ENCODE peak calls at places on chromosome 9, in eight cellular contexts. J is GM12878, A is esophagus squamous epithelium, V is lower leg skin, S is ovary, D is suprapubic skin, F is Peyer's patch, C is A549. X is an unnamed sample.

GRCh38 chr9:8783999-8784398 is 984.4 kb upstream of the DMAC1 start:
- DNase-seq in S (no peak), C (no peak), A (no peak), V (no peak), F (no peak), J (no peak), D (no peak), X (no peak)

GRCh38 chr9:129430940-129431693 is 189.8 kb downstream of the C9orf50 start:
- DNase-seq in V (no peak), F (no peak), C (no peak), J (no peak), S (no peak), A (no peak), D (no peak), X (no peak)

GRCh38 chr9:125744616-125745387 is 2.4 kb upstream of the PBX3 start:
- DNase-seq in D (no peak), F (no peak), V (peak), J (no peak), S (no peak), C (no peak), A (no peak), X (peak)

GRCh38 chr9:112789493-112789892 is 38.9 kb downstream of the SNX30 start:
- DNase-seq in A (no peak), V (no peak), D (no peak), F (no peak), J (no peak), S (no peak), C (no peak), X (no peak)

GRCh38 chr9:93068956-93069355 is 10.5 kb downstream of the SUSD3 start:
- DNase-seq in V (no peak), F (no peak), D (no peak), J (no peak), S (no peak), A (no peak), C (no peak), X (no peak)

GRCh38 chr9:33814816-33815215 is 2.1 kb upstream of the UBE2R2 start:
- DNase-seq in D (no peak), F (no peak), V (no peak), S (no peak), C (no peak), A (no peak), J (no peak), X (no peak)

GRCh38 chr9:22238809-22239684 is 207.6 kb upstream of the DMRTA1 start:
- DNase-seq in C (peak), J (no peak), S (no peak), F (no peak), D (no peak), V (no peak), A (no peak), X (no peak)

GRCh38 chr9:107243757-107244156 is 39.3 kb upstream of the RAD23B start:
- DNase-seq in J (no peak), V (no peak), D (no peak), C (no peak), F (no peak), S (no peak), A (no peak), X (peak)

GRCh38 chr9:4228142-4228541 is 71.7 kb downstream of the GLIS3 start:
- DNase-seq in V (no peak), J (no peak), F (no peak), C (no peak), S (no peak), A (no peak), D (no peak), X (no peak)

GRCh38 chr9:6214451-6214850 is 1.2 kb upstream of the IL33 start:
- DNase-seq in S (no peak), J (no peak), V (no peak), C (no peak), F (no peak), A (no peak), D (no peak), X (no peak)

GRCh38 chr9:33198163-33198562 is 31.0 kb upstream of the B4GALT1 start:
- DNase-seq in S (no peak), D (no peak), J (no peak), A (no peak), V (peak), F (no peak), C (no peak), X (no peak)

GRCh38 chr9:101449071-101449721 is 13.6 kb upstream of the ALDOB start:
- DNase-seq in D (peak), A (no peak), S (peak), V (peak), J (no peak), C (peak), F (peak), X (peak)

GRCh38 chr9:17776735-17777134 is 197.9 kb downstream of the SH3GL2 start:
- DNase-seq in S (no peak), C (no peak), F (no peak), A (no peak), J (no peak), D (no peak), V (no peak), X (no peak)

GRCh38 chr9:23830949-23831730 is 5.1 kb upstream of the ELAVL2 start:
- DNase-seq in A (no peak), J (no peak), C (no peak), S (no peak), D (no peak), V (no peak), F (no peak), X (no peak)

GRCh38 chr9:113807173-113808061 is 68.7 kb upstream of the ZNF618 start:
- DNase-seq in D (no peak), S (peak), J (no peak), A (no peak), C (peak), F (no peak), V (peak), X (peak)

GRCh38 chr9:115157245-115157674 is 39.3 kb upstream of the TNC start:
- DNase-seq in F (no peak), A (no peak), C (peak), S (no peak), D (no peak), V (no peak), J (no peak), X (peak)

GRCh38 chr9:91727316-91727861 is 222.6 kb downstream of the ROR2 start:
- DNase-seq in V (peak), D (no peak), F (no peak), S (no peak), A (no peak), C (peak), J (no peak), X (peak)

GRCh38 chr9:91867740-91868139 is 82.3 kb downstream of the ROR2 start:
- DNase-seq in F (no peak), A (no peak), V (no peak), C (no peak), S (no peak), J (no peak), D (no peak), X (no peak)

GRCh38 chr9:75101004-75101601 is 12.8 kb downstream of the OSTF1 start:
- DNase-seq in C (no peak), V (no peak), A (no peak), D (no peak), J (no peak), F (no peak), S (peak), X (no peak)

GRCh38 chr9:35553670-35554543 is 51.2 kb upstream of the TESK1 start:
- DNase-seq in V (peak), F (no peak), S (peak), J (peak), D (no peak), C (peak), A (no peak), X (peak)

GRCh38 chr9:85743290-85744128 is 1.8 kb upstream of the AGTPBP1 start:
- DNase-seq in F (no peak), J (no peak), C (peak), D (no peak), S (no peak), V (no peak), A (no peak), X (peak)

GRCh38 chr9:15139467-15139866 is 167.5 kb downstream of the TTC39B start:
- DNase-seq in F (no peak), A (no peak), S (no peak), V (no peak), D (no peak), C (no peak), J (no peak), X (no peak)

GRCh38 chr9:3824062-3824461 is 298.3 kb upstream of the RFX3 start:
- DNase-seq in F (no peak), C (no peak), V (no peak), D (no peak), J (no peak), A (no peak), S (no peak), X (no peak)

GRCh38 chr9:109063765-109064164 is 50.5 kb upstream of the CTNNAL1 start:
- DNase-seq in D (no peak), F (no peak), J (no peak), S (no peak), V (no peak), A (no peak), C (no peak), X (no peak)

GRCh38 chr9:5832543-5833529 is at the start of gene ERMP1:
- DNase-seq in D (peak), J (no peak), C (peak), F (peak), V (peak), A (peak), S (peak), X (peak)

GRCh38 chr9:4225291-4226119 is 74.4 kb downstream of the GLIS3 start:
- DNase-seq in V (no peak), D (no peak), J (no peak), C (no peak), A (no peak), F (no peak), S (no peak), X (peak)

GRCh38 chr9:107487521-107488399 is 1.8 kb downstream of the KLF4 start:
- DNase-seq in C (peak), S (peak), J (no peak), F (peak), D (peak), V (peak), A (no peak), X (no peak)

GRCh38 chr9:84169240-84169639 is 171.3 kb downstream of the SLC28A3 start:
- DNase-seq in F (no peak), A (no peak), C (no peak), V (no peak), J (no peak), S (no peak), D (no peak), X (no peak)

GRCh38 chr9:114461468-114461867 is 43.8 kb downstream of the WHRN start:
- DNase-seq in A (no peak), V (no peak), D (no peak), C (no peak), F (no peak), S (no peak), J (no peak), X (no peak)

GRCh38 chr9:77595426-77596051 is 52.6 kb downstream of the GNA14 start:
- DNase-seq in C (no peak), A (no peak), D (no peak), S (no peak), J (no peak), F (no peak), V (no peak), X (no peak)

GRCh38 chr9:3240651-3241268 is 285.0 kb downstream of the RFX3 start:
- DNase-seq in D (no peak), F (peak), V (no peak), C (peak), S (peak), A (no peak), J (peak), X (peak)

GRCh38 chr9:132020845-132021510 is 58.7 kb downstream of the MED27 start:
- DNase-seq in D (no peak), C (no peak), J (no peak), A (no peak), F (no peak), S (no peak), V (no peak), X (no peak)

GRCh38 chr9:106925392-106925791 is 62.4 kb downstream of the ZNF462 start:
- DNase-seq in S (no peak), C (no peak), A (no peak), J (no peak), D (no peak), F (no peak), V (no peak), X (no peak)

GRCh38 chr9:14373319-14373632 is 59.3 kb upstream of the NFIB start:
- DNase-seq in S (no peak), V (no peak), F (no peak), D (no peak), A (no peak), J (no peak), C (no peak), X (no peak)

GRCh38 chr9:17349816-17350215 is 215.0 kb downstream of the CNTLN start:
- DNase-seq in A (no peak), F (no peak), C (no peak), J (no peak), S (no peak), D (no peak), V (no peak), X (no peak)

GRCh38 chr9:99821187-99822095 is at the start of gene NR4A3:
- DNase-seq in J (peak), C (peak), S (peak), F (peak), A (peak), D (peak), V (peak), X (peak)
- TF ChIP-seq POLR2A in J (peak), C (peak), S (peak), F (peak), A (peak), D (no peak), V (peak), X (peak)

DNA sequence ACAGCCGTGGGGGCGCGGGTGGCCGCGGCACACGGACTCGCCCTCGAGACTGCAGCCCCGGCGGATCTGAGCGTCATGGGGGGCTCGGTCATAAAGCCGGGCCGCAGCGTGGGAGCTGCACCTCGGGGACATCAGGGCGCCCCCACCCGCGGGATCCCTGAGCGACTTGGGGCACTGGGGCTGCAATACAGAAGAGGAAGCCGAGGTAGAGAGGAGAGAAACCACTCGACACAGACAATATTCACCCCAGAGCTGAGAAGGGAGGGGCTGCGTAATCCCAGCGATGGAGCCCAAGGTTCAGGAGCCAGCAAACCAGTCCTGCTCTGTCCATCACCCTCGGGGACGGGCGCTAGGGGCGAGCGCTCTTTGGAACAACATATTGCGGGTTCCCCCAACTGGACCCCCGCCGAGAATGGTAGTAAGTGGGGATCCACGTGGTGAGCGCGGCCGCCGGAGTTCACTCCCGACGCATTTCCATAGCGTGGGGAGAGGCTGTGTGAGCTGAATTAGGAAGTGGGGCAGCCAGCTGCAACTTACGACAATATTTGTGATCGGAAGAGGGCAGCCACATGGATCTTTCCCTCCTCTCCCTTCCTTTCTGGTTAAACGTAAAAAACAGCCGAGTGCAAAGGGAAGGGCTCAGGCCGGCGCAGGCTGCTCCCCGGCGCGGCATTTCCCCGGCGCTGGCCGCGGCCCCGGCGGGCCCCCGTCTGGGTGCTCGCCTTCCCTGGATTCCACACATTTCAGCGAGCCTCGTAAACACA is 9.9 kb downstream of the PTCH1 start:
- DNase-seq in J (no peak), S (peak), D (no peak), V (peak), F (peak), A (no peak), C (peak), X (peak)
- TF ChIP-seq POLR2A in J (peak), S (peak), D (no peak), V (no peak), F (peak), A (peak), C (no peak), X (peak)

GRCh38 chr9:128216781-128217553 is 13.8 kb downstream of the DNM1 start:
- DNase-seq in V (no peak), C (no peak), D (no peak), J (no peak), A (no peak), F (no peak), S (no peak), X (no peak)

GRCh38 chr9:128222026-128222425 is 18.8 kb downstream of the DNM1 start:
- DNase-seq in S (no peak), D (no peak), C (no peak), F (no peak), J (no peak), A (no peak), V (no peak), X (no peak)

GRCh38 chr9:128218172-128218517 is 15.0 kb downstream of the DNM1 start:
- DNase-seq in D (no peak), A (no peak), S (no peak), J (no peak), C (no peak), V (no peak), F (no peak), X (no peak)

GRCh38 chr9:128215491-128216404 is 12.6 kb downstream of the DNM1 start:
- DNase-seq in F (no peak), A (no peak), V (no peak), D (no peak), J (no peak), C (no peak), S (no peak), X (no peak)

GRCh38 chr9:128218518-128219389 is 15.6 kb downstream of the DNM1 start:
- DNase-seq in S (peak), A (peak), V (peak), C (peak), F (peak), J (peak), D (peak), X (peak)
- TF ChIP-seq POLR2A in S (no peak), A (no peak), V (no peak), C (no peak), F (peak), J (no peak), D (no peak), X (no peak)

GRCh38 chr9:134474058-134474370 is 147.8 kb downstream of the RXRA start:
- DNase-seq in A (no peak), V (no peak), D (no peak), F (no peak), S (peak), C (no peak), J (no peak), X (peak)

GRCh38 chr9:134473353-134474057 is 147.2 kb downstream of the RXRA start:
- DNase-seq in V (no peak), J (no peak), C (no peak), F (no peak), A (no peak), D (no peak), S (no peak), X (no peak)

GRCh38 chr9:134474656-134475050 is 148.4 kb downstream of the RXRA start:
- DNase-seq in D (no peak), S (no peak), V (no peak), C (no peak), F (no peak), J (no peak), A (no peak), X (no peak)

GRCh38 chr9:134476256-134476941 is 150.1 kb downstream of the RXRA start:
- DNase-seq in D (no peak), A (no peak), V (no peak), J (no peak), F (no peak), S (no peak), C (no peak), X (no peak)

DNA sequence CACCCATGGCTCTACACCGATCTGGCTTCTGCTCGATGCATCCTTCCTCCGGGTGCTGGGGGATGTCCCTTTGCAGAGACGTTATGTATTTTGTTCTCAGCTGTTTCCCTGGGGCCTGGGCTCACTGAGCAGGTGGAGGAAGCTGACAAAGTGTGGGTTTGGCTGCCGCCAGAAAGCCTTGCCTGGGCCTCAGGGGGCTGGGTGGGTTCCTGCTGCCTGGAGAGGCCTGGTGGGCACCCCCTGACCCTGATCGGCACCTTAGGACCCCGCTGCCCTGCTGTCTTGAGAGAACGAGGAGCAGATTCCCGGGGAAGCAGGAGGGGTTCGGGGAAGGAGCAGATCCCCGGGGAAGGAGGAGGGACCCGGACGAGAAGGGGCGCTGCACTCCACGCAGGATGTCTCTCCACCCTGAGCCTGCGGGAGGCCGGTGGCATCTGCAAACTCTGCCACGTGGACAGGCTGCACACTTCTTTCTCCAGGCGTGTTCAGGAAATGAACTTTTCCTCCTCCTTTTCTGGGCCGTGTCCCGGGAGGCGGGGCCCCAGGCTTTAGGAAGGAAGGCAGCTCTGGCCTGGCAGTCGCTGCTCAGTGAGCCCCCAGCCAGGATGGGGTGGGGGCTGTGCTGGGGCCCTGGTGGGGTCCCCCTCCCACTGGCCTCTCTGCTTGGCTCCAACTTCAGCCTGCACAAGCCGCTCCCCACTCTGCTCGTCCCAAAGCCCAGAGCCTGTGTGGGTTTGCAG is 149.0 kb downstream of the RXRA start:
- DNase-seq in S (peak), D (peak), A (no peak), F (peak), V (peak), J (no peak), C (no peak), X (peak)
- TF ChIP-seq POLR2A in S (no peak), D (no peak), A (no peak), F (no peak), V (no peak), J (no peak), C (no peak), X (no peak)

DNA sequence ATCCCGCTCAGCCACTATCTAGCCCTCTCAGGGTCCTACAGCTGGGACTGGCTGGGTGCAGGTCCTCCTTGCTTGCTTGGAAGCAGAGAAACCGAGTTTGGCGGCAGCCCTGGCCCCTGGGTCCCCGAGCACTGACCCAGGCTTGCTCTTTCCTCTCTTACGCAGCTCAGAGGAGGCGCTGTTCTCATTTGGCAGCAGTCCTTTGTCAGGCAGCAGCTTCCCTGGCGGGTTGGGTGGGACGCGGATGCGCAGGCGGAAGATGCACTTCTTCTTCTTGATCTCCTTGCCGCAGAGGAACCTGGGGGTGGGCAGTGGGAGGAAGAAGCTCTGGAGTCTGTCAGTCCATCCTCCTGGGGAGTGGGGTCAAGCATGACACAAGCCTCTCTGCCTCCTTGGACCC is 14.5 kb downstream of the PHF19 start:
- DNase-seq in C (no peak), V (peak), J (no peak), S (no peak), F (no peak), D (no peak), A (no peak), X (no peak)
- TF ChIP-seq POLR2A in C (no peak), V (no peak), J (no peak), S (no peak), F (no peak), D (no peak), A (no peak), X (no peak)

X was measured in H54.